ENCODE peak calls at places on chromosomes 1 and 21, in nine cellular contexts. P is naive B cell, Q is GM06990, Z is midbrain, R is trophoblast cell, C is iPS DF 19.7, I is KG1, F is cardiac muscle cell, X is NCI-H460. T is an unnamed sample.

GRCh38 chr1:226690460-226690982 is 48.6 kb downstream of the ITPKB start:
- DNase-seq in P (no peak), Q (no peak), Z (no peak), R (no peak), C (no peak), I (no peak), F (peak), X (no peak), T (peak)

GRCh38 chr1:108045370-108045950 is 80.5 kb upstream of the VAV3 start:
- DNase-seq in P (no peak), Q (no peak), Z (no peak), R (peak), C (no peak), I (no peak), F (no peak), X (no peak), T (no peak)

GRCh38 chr1:50976890-50977574 is 7.0 kb downstream of the CDKN2C start:
- DNase-seq in P (peak), Q (peak), Z (peak), R (peak), C (no peak), I (peak), F (peak), X (no peak), T (no peak)

GRCh38 chr1:23421752-23422312 is 2.7 kb downstream of the TCEA3 start:
- DNase-seq in P (no peak), Q (no peak), Z (no peak), R (peak), C (no peak), I (no peak), F (peak), X (no peak), T (no peak)

GRCh38 chr1:241711326-241711725 is 59.2 kb downstream of the WDR64 start:
- DNase-seq in P (no peak), Q (no peak), Z (no peak), R (no peak), C (no peak), I (peak), F (no peak), X (no peak), T (no peak)

GRCh38 chr21:46391773-46392172 is 66.9 kb upstream of the DIP2A start:
- DNase-seq in P (no peak), Q (no peak), Z (no peak), R (no peak), C (no peak), I (no peak), F (no peak), X (no peak), T (no peak)

GRCh38 chr21:35106246-35106835 is 57.2 kb upstream of the RUNX1 start:
- DNase-seq in P (no peak), Q (no peak), Z (no peak), R (no peak), C (no peak), I (no peak), F (peak), X (no peak), T (peak)

GRCh38 chr21:42554251-42554937 is 40.7 kb downstream of the SLC37A1 start:
- DNase-seq in P (no peak), Q (no peak), Z (no peak), R (no peak), C (no peak), I (no peak), F (no peak), X (no peak), T (no peak)

GRCh38 chr1:202063093-202063492 is 52.7 kb downstream of the ELF3 start:
- DNase-seq in P (no peak), Q (no peak), Z (no peak), R (no peak), C (no peak), I (no peak), F (no peak), X (no peak), T (no peak)

GRCh38 chr1:3504151-3504822 is 49.8 kb downstream of the ARHGEF16 start:
- DNase-seq in P (no peak), Q (no peak), Z (peak), R (peak), C (no peak), I (no peak), F (peak), X (peak), T (peak)